ENCODE peak calls at places on chromosomes 2 and 18, in four cellular contexts. A is K562, M is WTC11, Q is A549. D is an unnamed sample.

GRCh38 chr2:28450901-28451565 is 44.8 kb upstream of the PLB1 start:
- DNase-seq in A (no peak), Q (no peak), M (no peak), D (no peak)

GRCh38 chr2:148253716-148254115 is 232.8 kb downstream of the MBD5 start:
- DNase-seq in A (no peak), Q (peak), M (no peak), D (no peak)

GRCh38 chr2:26770986-26771586 is 7.0 kb downstream of the SLC35F6 start:
- DNase-seq in Q (peak), A (no peak), M (peak), D (peak)

GRCh38 chr2:35298493-35298892 is 1057.1 kb upstream of the CRIM1 start:
- DNase-seq in Q (peak), M (no peak), A (no peak), D (no peak)

GRCh38 chr2:130385709-130386108 is 29.9 kb downstream of the PTPN18 start:
- DNase-seq in Q (no peak), M (no peak), A (no peak), D (no peak)

GRCh38 chr2:168920504-168921157 is 19.5 kb downstream of the G6PC2 start:
- DNase-seq in M (no peak), A (peak), Q (peak), D (peak)

GRCh38 chr2:237661799-237662328 is 34.5 kb downstream of the LRRFIP1 start:
- DNase-seq in M (no peak), Q (no peak), A (no peak), D (no peak)

GRCh38 chr18:58391932-58392331 is 237.0 kb downstream of the ALPK2 start:
- DNase-seq in M (no peak), Q (no peak), A (no peak), D (no peak)

GRCh38 chr2:177531706-177532105 is 139.1 kb downstream of the AGPS start:
- DNase-seq in A (no peak), M (no peak), Q (no peak), D (no peak)

GRCh38 chr2:135052997-135053474 is 944 bp downstream of the RAB3GAP1 start:
- DNase-seq in M (no peak), A (no peak), Q (no peak), D (no peak)

GRCh38 chr2:115165529-115166109 is 723.2 kb downstream of the DPP10 start:
- DNase-seq in M (no peak), Q (peak), A (peak), D (peak)

GRCh38 chr18:45775241-45775676 is 50.2 kb upstream of the SIGLEC15 start:
- DNase-seq in M (peak), Q (peak), A (peak), D (no peak)

GRCh38 chr2:20291106-20291564 is 59.5 kb downstream of the PUM2 start:
- DNase-seq in M (peak), Q (peak), A (peak), D (peak)

GRCh38 chr2:59904145-59904544 is 649.3 kb downstream of the BCL11A start:
- DNase-seq in A (no peak), M (no peak), Q (no peak), D (no peak)

GRCh38 chr2:149657393-149657792 is 69.8 kb upstream of the MMADHC start:
- DNase-seq in Q (no peak), A (no peak), M (no peak), D (no peak)

GRCh38 chr2:133717497-133717896 is 149.2 kb upstream of the NCKAP5 start:
- DNase-seq in Q (no peak), A (no peak), M (no peak), D (no peak)

GRCh38 chr2:11409184-11409959 is 56.6 kb downstream of the E2F6 start:
- DNase-seq in A (no peak), M (no peak), Q (no peak), D (no peak)

GRCh38 chr2:177314194-177314593 is 49.7 kb upstream of the NFE2L2 start:
- DNase-seq in A (no peak), M (no peak), Q (no peak), D (no peak)

GRCh38 chr2:239768907-239769573 is 256.1 kb downstream of the NDUFA10 start:
- DNase-seq in A (no peak), Q (no peak), M (no peak), D (no peak)

GRCh38 chr2:120446236-120447121 is 100.5 kb downstream of the INHBB start:
- DNase-seq in A (no peak), Q (no peak), M (no peak), D (no peak)

GRCh38 chr2:77519888-77520506 is 2.2 kb downstream of the LRRTM4 start:
- DNase-seq in A (no peak), Q (no peak), M (no peak), D (no peak)

GRCh38 chr2:102230410-102230909 is 43.6 kb downstream of the IL1RL2 start:
- DNase-seq in Q (no peak), A (no peak), M (no peak), D (no peak)

GRCh38 chr18:55779461-55779710 is 191.4 kb upstream of the TCF4 start:
- DNase-seq in Q (no peak), A (no peak), M (peak), D (no peak)

GRCh38 chr2:60552096-60552850 is 1.2 kb downstream of the BCL11A start:
- DNase-seq in Q (peak), M (peak), A (no peak), D (no peak)

GRCh38 chr2:114010001-114010400 is 120.1 kb downstream of the ACTR3 start:
- DNase-seq in M (no peak), A (no peak), Q (no peak), D (no peak)

GRCh38 chr2:12716250-12717190 is at the start of gene TRIB2:
- DNase-seq in M (peak), Q (peak), A (peak), D (peak)

GRCh38 chr2:12714391-12715221 is 2.1 kb upstream of the TRIB2 start:
- DNase-seq in A (no peak), M (no peak), Q (no peak), D (no peak)

GRCh38 chr2:12717191-12717987 is 653 bp downstream of the TRIB2 start:
- DNase-seq in Q (peak), M (peak), A (peak), D (no peak)

GRCh38 chr2:12715258-12715865 is 1.4 kb upstream of the TRIB2 start:
- DNase-seq in M (no peak), A (no peak), Q (no peak), D (no peak)

DNA sequence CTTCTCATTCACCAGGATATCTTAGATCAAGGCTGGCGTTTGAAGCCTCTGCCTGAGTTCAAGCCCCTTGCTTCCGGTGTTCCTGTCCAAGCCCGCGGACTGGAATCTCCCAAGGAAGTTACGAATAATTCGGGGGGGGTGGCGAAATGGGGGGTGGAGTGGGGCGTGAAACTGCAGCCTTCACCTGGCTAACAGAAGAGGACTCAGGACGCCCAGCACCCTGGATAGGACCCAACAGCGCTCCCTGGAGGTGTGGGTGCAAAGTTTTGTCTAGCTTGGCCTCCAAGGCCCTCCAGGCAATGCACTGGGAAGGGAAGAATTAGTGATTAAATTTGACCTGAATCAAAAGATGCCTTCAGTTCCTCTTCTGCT is 872 bp upstream of the TRIB2 start:
- DNase-seq in A (peak), Q (peak), M (peak), D (peak)
- TF ChIP-seq HMGXB4 in A (no peak), Q (no peak), M (no peak), D (no peak)

GRCh38 chr2:38440655-38441054 is 63.6 kb upstream of the ATL2 start:
- DNase-seq in A (peak), Q (no peak), M (no peak), D (no peak)

GRCh38 chr2:38438133-38438532 is 61.1 kb upstream of the ATL2 start:
- DNase-seq in M (no peak), Q (no peak), A (no peak), D (peak)

GRCh38 chr2:38439807-38440300 is 62.8 kb upstream of the ATL2 start:
- DNase-seq in Q (no peak), M (no peak), A (no peak), D (no peak)

GRCh38 chr2:38439226-38439612 is 62.1 kb upstream of the ATL2 start:
- DNase-seq in A (no peak), M (no peak), Q (no peak), D (no peak)

GRCh38 chr2:38438536-38439225 is 61.6 kb upstream of the ATL2 start:
- DNase-seq in M (no peak), A (no peak), Q (no peak), D (no peak)
- TF ChIP-seq HMGXB4 in M (no peak), A (no peak), Q (no peak), D (no peak)

GRCh38 chr2:84290537-84290936 is 168.5 kb downstream of the SUCLG1 start:
- DNase-seq in Q (no peak), A (peak), M (no peak), D (no peak)
- TF ChIP-seq HMGXB4 in Q (no peak), A (no peak), M (no peak), D (no peak)

DNA sequence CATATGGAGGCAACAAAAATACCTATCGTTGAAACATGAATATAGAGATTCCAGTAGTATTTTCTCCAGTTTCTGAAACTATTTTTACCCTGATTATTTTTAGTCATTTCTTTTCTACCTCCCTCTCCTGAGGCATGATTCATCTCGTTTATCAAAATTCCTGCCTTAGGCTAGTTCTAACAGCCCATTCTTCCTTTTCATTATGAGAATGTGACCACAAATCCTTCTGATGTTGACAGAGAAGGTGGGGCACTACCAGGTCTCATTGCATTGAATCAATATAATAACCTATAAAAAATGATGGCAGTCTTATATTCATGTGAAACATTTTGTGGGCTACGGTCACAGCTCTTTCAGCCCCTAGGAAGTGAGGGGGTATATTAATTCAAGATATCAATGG is 406.5 kb upstream of the UBE2E3 start:
- DNase-seq in M (no peak), A (no peak), Q (peak), D (no peak)
- TF ChIP-seq HMGXB4 in M (no peak), A (no peak), Q (no peak), D (no peak)

DNA sequence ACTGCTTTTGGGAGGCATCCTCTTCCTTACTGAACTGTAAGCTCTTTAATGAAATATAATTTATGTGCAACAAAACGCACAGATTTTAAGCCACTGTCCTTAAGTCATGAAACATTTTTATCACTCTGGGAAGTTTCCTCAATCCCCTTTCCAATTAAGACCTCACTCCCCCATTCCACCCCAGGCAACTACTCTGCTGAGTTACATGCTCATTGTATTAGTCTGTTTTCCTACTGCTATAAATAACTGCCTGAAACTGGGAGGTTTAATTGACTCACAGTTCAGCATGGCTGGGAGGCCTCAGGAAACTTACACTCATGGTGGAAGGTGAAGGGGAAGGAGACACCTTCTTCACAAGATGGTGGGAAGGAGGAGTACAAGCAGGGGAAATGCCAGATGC is 46.5 kb upstream of the KCNE4 start:
- DNase-seq in A (no peak), M (no peak), Q (no peak), D (no peak)
- TF ChIP-seq HMGXB4 in A (no peak), M (no peak), Q (no peak), D (no peak)

DNA sequence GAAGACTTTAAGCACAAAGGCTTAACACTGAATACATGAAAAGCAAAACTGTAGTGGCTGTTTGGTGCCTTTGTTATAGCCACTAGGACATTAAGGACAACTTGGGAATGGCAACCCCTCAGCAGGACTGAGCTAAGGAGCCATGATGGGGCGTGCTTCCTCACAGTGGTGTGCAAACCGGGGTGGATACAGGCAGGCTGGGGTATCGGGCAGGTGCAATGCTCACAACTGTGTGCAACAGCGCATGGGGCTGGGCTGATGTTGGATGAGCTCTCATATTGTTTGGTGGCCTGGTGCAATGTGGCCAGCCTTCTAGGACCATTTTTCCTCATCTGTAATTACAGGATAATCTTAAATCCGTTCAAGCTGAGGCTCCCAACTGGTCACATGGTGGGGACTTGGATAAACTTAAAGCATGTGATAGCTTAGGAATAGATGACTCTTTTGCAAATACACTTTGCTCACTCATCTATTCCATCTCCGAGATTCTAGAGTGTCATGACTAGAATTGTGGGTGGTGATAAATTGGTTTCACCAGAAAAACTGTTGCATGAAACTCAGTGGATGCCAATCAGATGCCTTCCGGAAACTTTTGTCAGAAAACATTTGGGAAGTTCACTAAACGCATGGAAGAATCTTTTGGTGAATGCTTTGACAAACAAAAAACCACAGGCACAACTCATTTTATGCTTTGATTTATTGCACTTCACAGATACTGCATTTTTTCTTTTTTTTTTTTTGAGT is 116.5 kb downstream of the PXDN start:
- DNase-seq in A (no peak), M (no peak), Q (no peak), D (no peak)
- TF ChIP-seq HMGXB4 in A (no peak), M (no peak), Q (no peak), D (no peak)

DNA sequence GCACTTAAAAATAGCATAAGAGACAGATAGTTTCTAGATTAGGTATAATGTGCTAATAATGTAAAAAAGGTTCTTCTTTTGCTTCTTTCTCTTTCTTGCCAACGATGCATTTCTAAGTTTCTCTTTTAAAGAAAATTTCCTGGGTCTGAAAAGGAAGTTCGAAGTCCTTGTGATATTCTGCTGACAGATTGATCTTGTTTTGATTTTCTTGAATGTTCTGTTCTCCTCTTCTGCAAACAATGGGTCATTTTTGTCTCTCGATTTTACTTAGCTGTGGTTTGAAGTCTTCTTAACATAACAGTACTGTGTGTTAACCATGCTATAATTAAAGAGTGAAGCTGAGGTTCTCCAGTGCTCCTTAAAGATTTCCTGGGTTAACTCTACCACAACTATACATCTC is 61.1 kb upstream of the ACYP2 start:
- DNase-seq in A (no peak), Q (no peak), M (no peak), D (no peak)
- TF ChIP-seq HMGXB4 in A (no peak), Q (no peak), M (no peak), D (no peak)